ENCODE peak calls at places on chromosomes 5 and 9, in nine cellular contexts. One of them, this sample, is unnamed.
A peak's percentile ranks its signal among the peaks of the same experiment; 100 is the strongest.

GRCh38 chr5:179858241-179858585 is 404 bp downstream of the MRNIP start:
- DNase-seq in neuronal stem cell: no peak
- DNase-seq in brain microvascular endothelial cell: no peak
- DNase-seq in GM23248: peak; percentile 68
- DNase-seq in spleen: peak; percentile 89
- DNase-seq in left lung: peak; percentile 37
- DNase-seq in PC-3: peak; percentile 34
- DNase-seq in fibroblast of lung: no peak
- DNase-seq in IMR-90: peak; percentile 17
- DNase-seq in this sample: peak; percentile 79

GRCh38 chr9:85610074-85610855 is 131.5 kb downstream of the AGTPBP1 start:
- DNase-seq in GM23248: peak; percentile 78
- DNase-seq in brain microvascular endothelial cell: peak; percentile 48
- DNase-seq in neuronal stem cell: peak; percentile 66
- DNase-seq in spleen: no peak
- DNase-seq in left lung: no peak
- DNase-seq in IMR-90: peak; percentile 82
- DNase-seq in PC-3: peak; percentile 73
- DNase-seq in fibroblast of lung: peak; percentile 89
- DNase-seq in this sample: no peak

GRCh38 chr9:126822278-126822677 is 17.4 kb downstream of the ZBTB43 start:
- DNase-seq in fibroblast of lung: no peak
- DNase-seq in GM23248: no peak
- DNase-seq in neuronal stem cell: no peak
- DNase-seq in left lung: no peak
- DNase-seq in spleen: no peak
- DNase-seq in PC-3: no peak
- DNase-seq in brain microvascular endothelial cell: no peak
- DNase-seq in IMR-90: no peak
- DNase-seq in this sample: no peak

GRCh38 chr9:124334568-124335319 is 77.0 kb downstream of the NEK6 start:
- DNase-seq in neuronal stem cell: no peak
- DNase-seq in fibroblast of lung: no peak
- DNase-seq in left lung: no peak
- DNase-seq in spleen: no peak
- DNase-seq in IMR-90: no peak
- DNase-seq in GM23248: no peak
- DNase-seq in brain microvascular endothelial cell: no peak
- DNase-seq in PC-3: no peak
- DNase-seq in this sample: no peak

GRCh38 chr9:68738346-68738745 is 33.3 kb downstream of the PIP5K1B start:
- DNase-seq in brain microvascular endothelial cell: no peak
- DNase-seq in IMR-90: no peak
- DNase-seq in neuronal stem cell: no peak
- DNase-seq in spleen: no peak
- DNase-seq in left lung: no peak
- DNase-seq in fibroblast of lung: no peak
- DNase-seq in PC-3: no peak
- DNase-seq in GM23248: no peak
- DNase-seq in this sample: no peak

GRCh38 chr9:125145425-125145824 is 2.1 kb upstream of the SCAI start:
- DNase-seq in fibroblast of lung: peak; percentile 52
- DNase-seq in IMR-90: no peak
- DNase-seq in brain microvascular endothelial cell: no peak
- DNase-seq in spleen: no peak
- DNase-seq in GM23248: no peak
- DNase-seq in left lung: no peak
- DNase-seq in neuronal stem cell: no peak
- DNase-seq in PC-3: no peak
- DNase-seq in this sample: no peak

GRCh38 chr5:35963381-35963843 is 25.0 kb upstream of the CAPSL start:
- DNase-seq in neuronal stem cell: no peak
- DNase-seq in brain microvascular endothelial cell: peak; percentile 7
- DNase-seq in IMR-90: peak; percentile 20
- DNase-seq in GM23248: peak; percentile 41
- DNase-seq in left lung: no peak
- DNase-seq in PC-3: peak; percentile 58
- DNase-seq in fibroblast of lung: peak; percentile 5
- DNase-seq in spleen: no peak
- DNase-seq in this sample: no peak

GRCh38 chr9:34363619-34364351 is 12.9 kb downstream of the MYORG start:
- DNase-seq in neuronal stem cell: peak; percentile 32
- DNase-seq in spleen: no peak
- DNase-seq in IMR-90: no peak
- DNase-seq in brain microvascular endothelial cell: no peak
- DNase-seq in GM23248: no peak
- DNase-seq in left lung: no peak
- DNase-seq in fibroblast of lung: no peak
- DNase-seq in PC-3: no peak
- DNase-seq in this sample: no peak

GRCh38 chr5:62315376-62316049 is 9.5 kb downstream of the KIF2A start:
- DNase-seq in PC-3: no peak
- DNase-seq in brain microvascular endothelial cell: no peak
- DNase-seq in fibroblast of lung: peak; percentile 43
- DNase-seq in left lung: no peak
- DNase-seq in IMR-90: peak; percentile 46
- DNase-seq in GM23248: peak; percentile 40
- DNase-seq in spleen: no peak
- DNase-seq in neuronal stem cell: no peak
- DNase-seq in this sample: no peak

GRCh38 chr9:91177661-91178280 is 183.9 kb downstream of the AUH start:
- DNase-seq in IMR-90: peak; percentile 65
- DNase-seq in neuronal stem cell: no peak
- DNase-seq in PC-3: peak; percentile 74
- DNase-seq in spleen: peak; percentile 85
- DNase-seq in fibroblast of lung: peak; percentile 66
- DNase-seq in GM23248: peak; percentile 38
- DNase-seq in brain microvascular endothelial cell: no peak
- DNase-seq in left lung: no peak
- DNase-seq in this sample: no peak

GRCh38 chr5:155278524-155278923 is 265.0 kb downstream of the KIF4B start:
- DNase-seq in fibroblast of lung: no peak
- DNase-seq in spleen: no peak
- DNase-seq in GM23248: no peak
- DNase-seq in IMR-90: no peak
- DNase-seq in neuronal stem cell: no peak
- DNase-seq in PC-3: no peak
- DNase-seq in left lung: no peak
- DNase-seq in brain microvascular endothelial cell: no peak
- DNase-seq in this sample: no peak

GRCh38 chr5:155276231-155276630 is 262.7 kb downstream of the KIF4B start:
- DNase-seq in GM23248: no peak
- DNase-seq in brain microvascular endothelial cell: no peak
- DNase-seq in neuronal stem cell: no peak
- DNase-seq in PC-3: no peak
- DNase-seq in left lung: no peak
- DNase-seq in IMR-90: no peak
- DNase-seq in spleen: no peak
- DNase-seq in fibroblast of lung: no peak
- DNase-seq in this sample: no peak

GRCh38 chr5:155270737-155271136 is 257.2 kb downstream of the KIF4B start:
- DNase-seq in left lung: no peak
- DNase-seq in spleen: no peak
- DNase-seq in brain microvascular endothelial cell: no peak
- DNase-seq in neuronal stem cell: no peak
- DNase-seq in IMR-90: no peak
- DNase-seq in PC-3: no peak
- DNase-seq in fibroblast of lung: no peak
- DNase-seq in GM23248: no peak
- DNase-seq in this sample: no peak

GRCh38 chr5:155274484-155274883 is 260.9 kb downstream of the KIF4B start:
- DNase-seq in PC-3: no peak
- DNase-seq in fibroblast of lung: no peak
- DNase-seq in spleen: no peak
- DNase-seq in GM23248: no peak
- DNase-seq in neuronal stem cell: no peak
- DNase-seq in brain microvascular endothelial cell: no peak
- DNase-seq in left lung: no peak
- DNase-seq in IMR-90: no peak
- DNase-seq in this sample: no peak

GRCh38 chr5:155275214-155275613 is 261.7 kb downstream of the KIF4B start:
- DNase-seq in brain microvascular endothelial cell: no peak
- DNase-seq in PC-3: no peak
- DNase-seq in left lung: no peak
- DNase-seq in fibroblast of lung: no peak
- DNase-seq in spleen: no peak
- DNase-seq in GM23248: no peak
- DNase-seq in neuronal stem cell: no peak
- DNase-seq in IMR-90: no peak
- DNase-seq in this sample: no peak
- H3K27ac ChIP-seq in brain microvascular endothelial cell: no peak overlapping the region
- H3K27ac ChIP-seq in PC-3: no peak overlapping the region
- H3K27ac ChIP-seq in left lung: no peak overlapping the region
- H3K27ac ChIP-seq in fibroblast of lung: no peak overlapping the region
- H3K27ac ChIP-seq in spleen: no peak overlapping the region
- H3K27ac ChIP-seq in GM23248: no peak overlapping the region
- H3K27ac ChIP-seq in neuronal stem cell: no peak overlapping the region
- H3K27ac ChIP-seq in IMR-90: no peak overlapping the region
- H3K27ac ChIP-seq in this sample: no peak overlapping the region

DNA sequence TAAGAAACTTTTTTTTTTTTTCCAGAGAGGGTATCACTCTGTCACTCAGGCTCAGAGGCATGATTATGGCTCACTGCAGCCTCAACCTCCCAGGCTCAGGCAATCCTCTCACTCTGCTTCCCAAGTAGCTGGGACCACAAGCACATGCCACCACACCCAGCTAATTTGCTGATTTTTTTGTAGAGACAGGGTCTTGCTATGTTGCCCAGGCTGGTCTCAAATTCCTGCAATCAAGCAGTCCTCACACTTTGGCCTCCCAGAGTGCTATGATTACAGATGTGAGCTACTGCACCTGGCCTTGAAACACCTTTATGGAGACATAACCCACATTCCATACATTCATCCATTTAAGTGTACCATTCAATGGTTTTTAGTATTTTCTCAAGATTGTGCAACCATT is 23.7 kb upstream of the CCDC180 start:
- DNase-seq in left lung: no peak
- DNase-seq in neuronal stem cell: no peak
- DNase-seq in spleen: no peak
- DNase-seq in IMR-90: no peak
- DNase-seq in PC-3: no peak
- DNase-seq in brain microvascular endothelial cell: no peak
- DNase-seq in GM23248: no peak
- DNase-seq in fibroblast of lung: no peak
- DNase-seq in this sample: no peak
- H3K36me3 ChIP-seq in left lung: no peaks in the 10 kb centered on the region
- H3K36me3 ChIP-seq in neuronal stem cell: peaks cover 19% of the 10 kb centered on the region
- H3K36me3 ChIP-seq in spleen: peaks cover 40% of the 10 kb centered on the region
- H3K36me3 ChIP-seq in IMR-90: peaks cover 2% of the 10 kb centered on the region
- H3K36me3 ChIP-seq in PC-3: no peaks in the 10 kb centered on the region
- H3K36me3 ChIP-seq in brain microvascular endothelial cell: no peaks in the 10 kb centered on the region
- H3K36me3 ChIP-seq in GM23248: peaks cover 9% of the 10 kb centered on the region
- H3K36me3 ChIP-seq in fibroblast of lung: no peaks in the 10 kb centered on the region
- H3K36me3 ChIP-seq in this sample: peaks cover 22% of the 10 kb centered on the region

GRCh38 chr5:107813559-107813958 is 142.8 kb upstream of the EFNA5 start:
- DNase-seq in fibroblast of lung: no peak
- DNase-seq in left lung: no peak
- DNase-seq in GM23248: no peak
- DNase-seq in spleen: no peak
- DNase-seq in IMR-90: no peak
- DNase-seq in neuronal stem cell: no peak
- DNase-seq in brain microvascular endothelial cell: no peak
- DNase-seq in PC-3: no peak
- DNase-seq in this sample: no peak
- H3K27ac ChIP-seq in fibroblast of lung: no peak overlapping the region
- H3K27ac ChIP-seq in left lung: no peak overlapping the region
- H3K27ac ChIP-seq in GM23248: no peak overlapping the region
- H3K27ac ChIP-seq in spleen: no peak overlapping the region
- H3K27ac ChIP-seq in IMR-90: no peak overlapping the region
- H3K27ac ChIP-seq in neuronal stem cell: no peak overlapping the region
- H3K27ac ChIP-seq in brain microvascular endothelial cell: peak overlapping the region; percentile 2
- H3K27ac ChIP-seq in PC-3: no peak overlapping the region
- H3K27ac ChIP-seq in this sample: no peak overlapping the region

DNA sequence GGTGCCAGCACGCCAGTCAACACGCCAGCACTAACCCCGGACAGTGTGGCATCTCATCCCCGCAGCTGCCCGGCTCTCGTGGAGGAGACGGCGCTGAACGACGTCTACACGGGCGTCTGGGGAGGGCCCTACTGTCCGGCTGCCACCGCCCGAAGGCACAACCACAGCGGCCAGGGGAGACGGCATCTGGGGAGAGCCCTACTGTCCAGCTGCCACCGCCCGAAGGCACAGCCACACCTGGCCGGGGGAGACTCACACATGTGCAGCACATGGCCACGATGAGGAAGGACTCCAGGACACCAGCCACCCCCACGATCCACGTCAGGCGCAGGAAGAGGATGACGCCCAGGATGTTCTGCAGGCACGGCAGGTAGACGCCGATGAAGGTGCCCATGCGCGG is 23.1 kb downstream of the SLC12A7 start:
- DNase-seq in left lung: no peak
- DNase-seq in spleen: no peak
- DNase-seq in IMR-90: no peak
- DNase-seq in brain microvascular endothelial cell: no peak
- DNase-seq in neuronal stem cell: no peak
- DNase-seq in PC-3: no peak
- DNase-seq in fibroblast of lung: no peak
- DNase-seq in GM23248: no peak
- DNase-seq in this sample: no peak
- H3K36me3 ChIP-seq in left lung: no peaks in the 10 kb centered on the region
- H3K36me3 ChIP-seq in spleen: peaks cover 79% of the 10 kb centered on the region
- H3K36me3 ChIP-seq in IMR-90: peaks cover 26% of the 10 kb centered on the region
- H3K36me3 ChIP-seq in brain microvascular endothelial cell: no peaks in the 10 kb centered on the region
- H3K36me3 ChIP-seq in neuronal stem cell: peaks cover 43% of the 10 kb centered on the region
- H3K36me3 ChIP-seq in PC-3: peaks cover 18% of the 10 kb centered on the region
- H3K36me3 ChIP-seq in fibroblast of lung: peaks cover 2% of the 10 kb centered on the region
- H3K36me3 ChIP-seq in GM23248: no peaks in the 10 kb centered on the region
- H3K36me3 ChIP-seq in this sample: peaks cover 16% of the 10 kb centered on the region

DNA sequence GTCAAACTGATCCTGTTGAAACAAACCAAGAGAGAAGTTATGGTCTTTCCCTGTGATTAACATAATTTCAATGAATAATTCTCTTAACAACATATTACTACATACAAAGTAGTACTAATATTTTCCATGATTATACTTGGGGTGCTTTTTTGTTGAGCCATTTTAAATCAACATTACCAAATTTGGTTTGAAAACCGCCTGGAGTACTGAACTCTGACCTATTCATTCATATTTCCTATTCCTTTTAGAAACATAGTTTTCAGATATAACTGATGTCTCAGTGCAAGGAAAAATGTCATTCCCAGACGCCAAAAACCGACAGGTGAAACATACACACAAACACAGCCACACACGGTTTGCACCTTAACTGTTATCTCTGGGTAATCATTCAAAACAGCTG is 48.0 kb downstream of the FNBP1 start:
- DNase-seq in GM23248: peak; percentile 19
- DNase-seq in neuronal stem cell: no peak
- DNase-seq in brain microvascular endothelial cell: no peak
- DNase-seq in left lung: no peak
- DNase-seq in fibroblast of lung: peak; percentile 53
- DNase-seq in IMR-90: no peak
- DNase-seq in PC-3: no peak
- DNase-seq in spleen: no peak
- DNase-seq in this sample: no peak
- H3K27ac ChIP-seq in GM23248: peak overlapping the region; percentile 83
- H3K27ac ChIP-seq in neuronal stem cell: no peak overlapping the region
- H3K27ac ChIP-seq in brain microvascular endothelial cell: peak overlapping the region; percentile 28
- H3K27ac ChIP-seq in left lung: peak overlapping the region; percentile 87
- H3K27ac ChIP-seq in fibroblast of lung: no peak overlapping the region
- H3K27ac ChIP-seq in IMR-90: no peak overlapping the region
- H3K27ac ChIP-seq in PC-3: peak overlapping the region; percentile 28
- H3K27ac ChIP-seq in spleen: peak overlapping the region; percentile 66
- H3K27ac ChIP-seq in this sample: no peak overlapping the region

This sample was measured in kidney.